ENCODE peak calls at places on chromosomes 1 and 21, in four cellular contexts. Y is activated B cell treated with CpG ODN at 0.5 μM for 24 hours; L is lower lobe of right lung; J is CD4-positive, alpha-beta T cell. F is an unnamed sample.

GRCh38 chr21:36542312-36543101 is 62.6 kb upstream of the CLDN14 start:
- DNase-seq in Y (no peak), L (no peak), J (no peak), F (no peak)

GRCh38 chr1:184945678-184946412 is 28.5 kb downstream of the NIBAN1 start:
- DNase-seq in Y (no peak), L (no peak), J (no peak), F (no peak)

GRCh38 chr1:39174400-39175081 is 30.0 kb upstream of the MACF1 start:
- DNase-seq in Y (no peak), L (no peak), J (no peak), F (no peak)

GRCh38 chr21:33302796-33303195 is 22.0 kb upstream of the IFNAR1 start:
- DNase-seq in Y (no peak), L (no peak), J (no peak), F (no peak)

GRCh38 chr1:228416217-228416971 is at the start of gene TRIM17:
- DNase-seq in Y (no peak), L (no peak), J (no peak), F (no peak)

GRCh38 chr1:207007352-207008033 is 25.1 kb downstream of the C1orf116 start:
- DNase-seq in Y (no peak), L (peak; percentile 59), J (no peak), F (no peak)

GRCh38 chr1:64405833-64406232 is 64.1 kb upstream of the CACHD1 start:
- DNase-seq in Y (no peak), L (no peak), J (no peak), F (no peak)

GRCh38 chr1:226790545-226791181 is 51.6 kb upstream of the ITPKB start:
- DNase-seq in Y (no peak), L (no peak), J (no peak), F (no peak)

GRCh38 chr1:94634977-94635416 is 93.4 kb upstream of the F3 start:
- DNase-seq in Y (no peak), L (no peak), J (no peak), F (no peak)

GRCh38 chr1:9721606-9722377 is 70.3 kb downstream of the PIK3CD start:
- DNase-seq in Y (peak; percentile 69), L (no peak), J (peak; percentile 71), F (no peak)

GRCh38 chr1:19955529-19956170 is 23.8 kb downstream of the PLA2G2A start:
- DNase-seq in Y (no peak), L (no peak), J (no peak), F (no peak)

GRCh38 chr21:37566790-37567725 is 200.5 kb downstream of the DYRK1A start:
- DNase-seq in Y (no peak), L (no peak), J (no peak), F (peak; percentile 37)

GRCh38 chr1:153546371-153546770 is 765 bp upstream of the S100A4 start:
- DNase-seq in Y (no peak), L (no peak), J (no peak), F (no peak)

GRCh38 chr1:101295212-101295611 is 58.4 kb downstream of the S1PR1 start:
- DNase-seq in Y (no peak), L (no peak), J (no peak), F (no peak)

GRCh38 chr1:86666368-86666767 is 38.0 kb upstream of the SH3GLB1 start:
- DNase-seq in Y (no peak), L (no peak), J (no peak), F (no peak)

DNA sequence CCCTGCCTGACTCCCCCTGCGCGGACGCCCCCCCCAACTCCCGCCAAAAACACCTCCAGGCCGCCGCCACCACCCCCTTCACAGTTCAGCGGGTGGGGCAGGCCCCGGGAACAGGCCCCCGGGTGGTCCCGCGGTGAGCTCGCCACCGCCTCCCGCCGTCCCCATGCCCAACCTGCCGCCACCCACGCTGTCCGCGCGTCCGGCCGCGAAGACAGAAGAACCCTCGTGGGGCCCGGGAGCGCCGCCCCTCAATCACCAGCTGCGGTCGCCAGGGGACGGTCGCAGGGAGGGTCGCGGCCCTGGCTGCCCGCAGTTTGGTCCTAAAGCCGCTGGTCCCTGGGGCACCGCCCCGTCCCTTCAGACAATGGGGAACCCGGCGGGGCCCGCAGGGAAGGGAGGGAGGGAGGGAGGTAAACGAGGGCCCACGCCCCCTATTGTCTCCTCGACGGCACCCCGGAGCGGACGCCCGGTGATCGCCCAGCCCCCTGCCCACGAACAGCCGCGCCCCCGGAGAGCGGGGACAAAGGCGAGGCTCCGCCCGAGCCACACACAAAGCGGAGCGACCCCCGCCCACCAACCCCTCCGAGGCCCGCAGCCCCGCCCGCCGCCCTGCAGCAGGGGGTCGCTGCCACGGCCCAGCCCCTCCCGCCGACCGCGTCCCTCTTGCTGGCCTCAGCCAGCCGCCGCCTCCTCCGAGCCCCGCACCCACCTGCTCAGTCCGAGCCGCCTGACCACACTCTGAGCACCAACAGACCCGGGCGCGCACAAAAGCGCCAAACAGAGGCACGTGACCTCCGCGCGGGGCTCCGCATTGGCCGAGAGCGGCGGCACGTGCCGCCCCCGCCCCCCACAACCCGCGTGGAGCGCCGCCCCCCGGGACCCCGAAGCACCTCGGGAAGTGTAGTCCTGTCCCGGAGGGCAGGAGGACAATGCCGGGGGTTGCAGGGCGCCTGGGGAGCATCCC is at the start of gene STMN1:
- DNase-seq in Y (peak; percentile 76), L (peak; percentile 92), J (peak; percentile 82), F (peak; percentile 95)
- TF ChIP-seq CTCF in Y (no peak), L (no peak), J (no peak), F (peak; percentile 26)

GRCh38 chr1:109628540-109629321 is 9.1 kb downstream of the AMPD2 start:
- DNase-seq in Y (no peak), L (no peak), J (no peak), F (no peak)

GRCh38 chr1:109630881-109631512 is 11.4 kb downstream of the AMPD2 start:
- DNase-seq in Y (no peak), L (no peak), J (no peak), F (peak; percentile 62)

GRCh38 chr1:109631513-109632260 is 12.1 kb downstream of the AMPD2 start:
- DNase-seq in Y (no peak), L (no peak), J (no peak), F (peak; percentile 64)

GRCh38 chr1:109629372-109630030 is 9.9 kb downstream of the AMPD2 start:
- DNase-seq in Y (no peak), L (no peak), J (no peak), F (peak; percentile 61)

DNA sequence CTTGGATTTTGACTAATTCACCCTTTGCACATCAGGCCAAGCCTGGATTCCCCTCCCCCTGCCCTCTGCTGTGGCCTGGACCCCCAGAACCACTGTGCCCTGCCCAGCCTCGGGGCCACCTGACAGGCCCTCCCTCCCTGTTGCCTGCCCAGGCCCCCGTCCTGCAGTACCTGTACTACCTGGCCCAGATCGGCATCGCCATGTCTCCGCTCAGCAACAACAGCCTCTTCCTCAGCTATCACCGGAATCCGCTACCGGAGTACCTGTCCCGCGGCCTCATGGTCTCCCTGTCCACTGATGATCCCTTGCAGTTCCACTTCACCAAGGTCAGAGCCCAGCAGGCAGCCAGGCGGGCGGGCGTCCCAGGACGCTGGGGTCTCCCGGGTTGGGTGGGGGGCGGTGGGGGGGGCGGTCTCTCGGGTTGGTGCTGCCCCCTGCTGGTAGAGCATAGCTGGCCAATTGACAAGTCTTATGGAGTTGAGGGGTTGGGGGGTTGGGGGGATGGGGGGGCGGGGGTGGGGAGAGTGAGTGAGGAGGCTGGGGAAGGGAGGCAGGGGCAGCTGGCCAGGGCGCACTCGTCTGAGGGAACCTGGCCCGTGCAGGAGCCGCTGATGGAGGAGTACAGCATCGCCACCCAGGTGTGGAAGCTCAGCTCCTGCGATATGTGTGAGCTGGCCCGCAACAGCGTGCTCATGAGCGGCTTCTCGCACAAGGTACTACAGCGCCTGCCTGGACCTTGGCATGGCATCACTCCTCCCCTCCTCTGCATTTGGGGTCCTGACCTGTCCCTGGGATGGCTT is 10.6 kb downstream of the AMPD2 start:
- DNase-seq in Y (no peak), L (no peak), J (no peak), F (peak; percentile 64)
- TF ChIP-seq CTCF in Y (no peak), L (peak; percentile 31), J (peak; percentile 24), F (peak; percentile 67)

GRCh38 chr1:248814351-248814750 is 11.4 kb downstream of the SH3BP5L start:
- DNase-seq in Y (no peak), L (no peak), J (no peak), F (no peak)
- TF ChIP-seq CTCF in Y (no peak), L (no peak), J (no peak), F (no peak)

GRCh38 chr1:216600730-216601426 is 122.4 kb downstream of the ESRRG start:
- DNase-seq in Y (no peak), L (peak; percentile 83), J (no peak), F (peak; percentile 74)
- TF ChIP-seq CTCF in Y (no peak), L (peak; percentile 50), J (no peak), F (peak; percentile 71)

DNA sequence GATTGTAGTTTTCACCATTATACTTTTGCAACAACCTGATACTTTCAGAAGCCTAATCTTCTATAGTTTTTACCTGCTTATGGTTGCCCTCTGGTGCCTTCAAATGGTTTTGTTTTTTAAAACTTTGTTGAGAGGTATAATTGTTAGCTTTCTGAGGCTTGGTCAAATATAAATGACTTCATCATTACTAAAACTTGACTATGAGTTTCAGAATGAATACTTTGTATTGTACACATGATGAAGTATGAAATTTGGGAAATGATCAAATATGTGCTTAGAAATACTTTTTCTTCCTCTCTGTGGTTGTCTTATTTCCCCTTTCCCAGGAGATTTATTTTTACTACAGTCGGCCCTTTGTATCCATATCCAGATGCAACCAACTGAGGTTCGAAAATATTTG is 151.8 kb upstream of the B3GALT2 start:
- DNase-seq in Y (no peak), L (no peak), J (no peak), F (no peak)
- TF ChIP-seq CTCF in Y (no peak), L (no peak), J (no peak), F (no peak)

GRCh38 chr1:119582801-119583200 is 65.3 kb downstream of the ZNF697 start:
- DNase-seq in Y (no peak), L (peak; percentile 59), J (no peak), F (no peak)
- TF ChIP-seq CTCF in Y (no peak), L (peak; percentile 59), J (no peak), F (peak; percentile 67)

DNA sequence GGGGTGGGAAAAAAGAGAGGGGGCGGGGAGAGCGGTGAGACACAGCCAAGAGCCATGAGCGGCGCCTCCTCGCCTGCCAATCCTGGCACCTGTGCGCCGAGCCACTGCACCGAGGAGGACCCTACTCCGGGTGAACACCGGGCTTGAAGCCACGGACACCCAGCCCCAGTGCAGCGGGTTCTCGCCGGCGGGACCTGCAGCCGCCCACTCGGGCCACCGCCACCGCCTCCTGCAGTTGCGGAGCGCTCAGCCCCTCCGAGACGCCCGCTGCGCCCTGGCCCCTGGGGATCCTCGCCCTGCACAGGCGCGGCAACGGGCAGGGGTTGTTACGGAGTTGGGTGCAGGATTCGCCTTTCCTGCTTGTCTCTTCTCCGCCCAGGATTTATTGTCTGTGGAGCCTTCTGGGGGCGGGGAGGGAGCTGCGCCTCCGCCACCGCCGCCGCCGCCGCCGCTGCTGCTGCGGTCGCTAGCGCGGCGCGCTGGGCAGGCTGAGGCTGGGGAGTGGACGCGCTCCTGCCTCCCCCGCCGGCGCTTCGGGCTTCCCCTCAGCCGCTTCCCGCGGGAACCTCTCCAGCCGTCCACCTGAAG is at the start of gene LRRC7:
- DNase-seq in Y (no peak), L (no peak), J (no peak), F (no peak)
- TF ChIP-seq CTCF in Y (no peak), L (no peak), J (no peak), F (no peak)

GRCh38 chr1:41758490-41758889 is 160.2 kb downstream of the HIVEP3 start:
- DNase-seq in Y (no peak), L (no peak), J (no peak), F (no peak)

GRCh38 chr1:41751804-41752513 is 166.8 kb downstream of the HIVEP3 start:
- DNase-seq in Y (no peak), L (peak; percentile 76), J (no peak), F (no peak)

GRCh38 chr1:41749992-41750745 is 168.6 kb downstream of the HIVEP3 start:
- DNase-seq in Y (no peak), L (no peak), J (no peak), F (no peak)

GRCh38 chr1:41752514-41753170 is 166.1 kb downstream of the HIVEP3 start:
- DNase-seq in Y (no peak), L (no peak), J (no peak), F (no peak)

GRCh38 chr1:41754540-41754939 is 164.2 kb downstream of the HIVEP3 start:
- DNase-seq in Y (no peak), L (no peak), J (no peak), F (no peak)
- TF ChIP-seq CTCF in Y (no peak), L (no peak), J (peak; percentile 31), F (no peak)

F was measured in type B pancreatic cell.